ENCODE peak calls at places on chromosomes 1 and 21, in seven cellular contexts. Q is HCT116, L is K562, G is HepG2, H is SK-N-SH, B is H1, T is GM12878. I is an unnamed sample.

GRCh38 chr1:62905309-62905708 is 121.4 kb downstream of the ATG4C start:
- DNase-seq in Q (no peak), L (no peak), G (no peak), H (no peak), B (no peak), T (no peak), I (no peak)

GRCh38 chr1:78490861-78491310 is at the start of gene PTGFR:
- DNase-seq in Q (no peak), L (no peak), G (no peak), H (peak), B (peak), T (no peak), I (no peak)

GRCh38 chr1:157505481-157506272 is 46.6 kb downstream of the FCRL5 start:
- DNase-seq in Q (peak), L (peak), G (peak), H (peak), B (peak), T (peak), I (peak)

GRCh38 chr21:14901482-14901958 is 163.3 kb downstream of the NRIP1 start:
- DNase-seq in Q (peak), L (no peak), G (no peak), H (no peak), B (no peak), T (no peak), I (no peak)

GRCh38 chr21:41396452-41397107 is 29.5 kb upstream of the MX1 start:
- DNase-seq in Q (no peak), L (no peak), G (no peak), H (no peak), B (no peak), T (no peak), I (peak)

GRCh38 chr1:151158311-151158710 is 1.9 kb downstream of the TNFAIP8L2 start:
- DNase-seq in Q (no peak), L (no peak), G (no peak), H (no peak), B (no peak), T (no peak), I (no peak)

GRCh38 chr1:33111965-33112364 is 31.0 kb downstream of the AZIN2 start:
- DNase-seq in Q (no peak), L (no peak), G (peak), H (peak), B (no peak), T (no peak), I (peak)

GRCh38 chr1:97192872-97193572 is 471.4 kb downstream of the PTBP2 start:
- DNase-seq in Q (peak), L (no peak), G (no peak), H (no peak), B (no peak), T (no peak), I (peak)

GRCh38 chr1:26005392-26006105 is 7.7 kb upstream of the PAFAH2 start:
- DNase-seq in Q (no peak), L (no peak), G (no peak), H (no peak), B (no peak), T (no peak), I (no peak)

GRCh38 chr1:193402977-193403376 is 216.6 kb upstream of the B3GALT2 start:
- DNase-seq in Q (no peak), L (no peak), G (no peak), H (no peak), B (no peak), T (no peak), I (no peak)

GRCh38 chr21:29077651-29078090 is 4.2 kb upstream of the CCT8 start:
- DNase-seq in Q (no peak), L (no peak), G (no peak), H (no peak), B (no peak), T (peak), I (no peak)

GRCh38 chr1:244099258-244099930 is 48.3 kb downstream of the ZBTB18 start:
- DNase-seq in Q (no peak), L (no peak), G (no peak), H (no peak), B (no peak), T (no peak), I (no peak)

GRCh38 chr1:6052543-6053205 is 7.0 kb downstream of the KCNAB2 start:
- DNase-seq in Q (no peak), L (peak), G (peak), H (peak), B (peak), T (no peak), I (peak)

GRCh38 chr1:93296555-93297154 is 49.1 kb upstream of the DR1 start:
- DNase-seq in Q (no peak), L (no peak), G (no peak), H (no peak), B (no peak), T (no peak), I (no peak)

GRCh38 chr1:210222288-210223006 is 10.1 kb upstream of the SERTAD4 start:
- DNase-seq in Q (no peak), L (no peak), G (no peak), H (no peak), B (no peak), T (no peak), I (peak)

GRCh38 chr1:41455479-41456271 is 28.8 kb downstream of the EDN2 start:
- DNase-seq in Q (no peak), L (no peak), G (no peak), H (peak), B (no peak), T (no peak), I (no peak)

GRCh38 chr21:28776251-28776650 is 216.4 kb downstream of the LTN1 start:
- DNase-seq in Q (no peak), L (no peak), G (no peak), H (no peak), B (no peak), T (no peak), I (no peak)

GRCh38 chr1:160911925-160912324 is 26.9 kb upstream of the ITLN1 start:
- DNase-seq in Q (no peak), L (no peak), G (no peak), H (no peak), B (no peak), T (no peak), I (no peak)

GRCh38 chr1:156931553-156931952 is 11.1 kb downstream of the LRRC71 start:
- DNase-seq in Q (no peak), L (no peak), G (no peak), H (no peak), B (no peak), T (no peak), I (no peak)

GRCh38 chr1:48115835-48116234 is 106.7 kb upstream of the SLC5A9 start:
- DNase-seq in Q (no peak), L (no peak), G (peak), H (no peak), B (no peak), T (no peak), I (no peak)

GRCh38 chr1:10251325-10252103 is 41.1 kb downstream of the KIF1B start:
- DNase-seq in Q (no peak), L (no peak), G (no peak), H (no peak), B (no peak), T (no peak), I (no peak)

GRCh38 chr1:10252508-10252907 is 42.1 kb downstream of the KIF1B start:
- DNase-seq in Q (peak), L (no peak), G (peak), H (no peak), B (no peak), T (no peak), I (no peak)

GRCh38 chr1:10250663-10251062 is 40.3 kb downstream of the KIF1B start:
- DNase-seq in Q (no peak), L (no peak), G (no peak), H (no peak), B (no peak), T (no peak), I (no peak)

GRCh38 chr1:10253149-10253548 is 42.8 kb downstream of the KIF1B start:
- DNase-seq in Q (no peak), L (no peak), G (no peak), H (no peak), B (no peak), T (no peak), I (no peak)

GRCh38 chr1:10253755-10254154 is 43.4 kb downstream of the KIF1B start:
- DNase-seq in Q (no peak), L (no peak), G (no peak), H (peak), B (no peak), T (no peak), I (no peak)
- TF ChIP-seq JUND in Q (no peak), L (no peak), G (no peak), H (peak), B (no peak), T (no peak), I (no peak)

DNA sequence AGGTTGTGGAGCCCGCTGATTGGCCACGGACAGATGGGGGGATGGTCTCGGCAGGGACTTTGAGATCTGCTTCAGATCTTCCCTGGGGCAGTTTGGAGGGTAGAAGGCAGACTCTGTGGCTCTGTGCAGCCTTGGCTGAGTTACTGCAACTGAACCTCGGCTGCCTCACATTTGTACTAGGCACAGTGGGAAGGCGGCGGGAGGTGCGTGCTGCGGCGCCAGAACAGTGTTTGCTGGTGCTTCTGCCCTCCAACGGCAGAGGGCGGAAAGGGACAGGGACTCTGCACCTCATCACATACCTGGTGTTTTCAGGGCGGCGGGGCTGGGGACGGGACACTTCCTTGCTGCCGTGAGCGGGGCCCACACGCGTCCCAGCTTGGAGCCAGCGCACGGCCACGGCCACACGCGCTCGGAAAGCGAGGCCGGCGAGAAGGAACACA is 26.2 kb downstream of the SLC66A1 start:
- DNase-seq in Q (no peak), L (no peak), G (peak), H (peak), B (peak), T (no peak), I (no peak)
- TF ChIP-seq JUND in Q (no peak), L (no peak), G (no peak), H (no peak), B (peak), T (no peak), I (no peak)

GRCh38 chr1:31901838-31902508 is 36.2 kb downstream of the PTP4A2 start:
- DNase-seq in Q (no peak), L (no peak), G (no peak), H (no peak), B (no peak), T (no peak), I (no peak)

GRCh38 chr1:31902509-31902857 is 35.7 kb downstream of the PTP4A2 start:
- DNase-seq in Q (no peak), L (no peak), G (no peak), H (no peak), B (no peak), T (no peak), I (no peak)

GRCh38 chr1:31897534-31898100 is 40.6 kb downstream of the PTP4A2 start:
- DNase-seq in Q (no peak), L (no peak), G (no peak), H (peak), B (no peak), T (no peak), I (no peak)
- TF ChIP-seq JUND in Q (no peak), L (no peak), G (no peak), H (peak), B (no peak), T (no peak), I (peak)

GRCh38 chr1:91804546-91805023 is 81.4 kb downstream of the TGFBR3 start:
- DNase-seq in Q (peak), L (peak), G (no peak), H (no peak), B (no peak), T (peak), I (no peak)
- TF ChIP-seq JUND in Q (peak), L (peak), G (no peak), H (no peak), B (no peak), T (no peak), I (no peak)